ENCODE peak calls at places on chromosome 5, in four cellular contexts. U is effector memory CD4-positive, alpha-beta T cell; S is substantia nigra; E is Peyer's patch. G is an unnamed sample.

GRCh38 chr5:61167382-61167781 is 5.1 kb upstream of the SMIM15 start:
- DNase-seq in U (no peak), S (no peak), E (no peak), G (no peak)

GRCh38 chr5:38426986-38427950 is 129.2 kb downstream of the LIFR start:
- DNase-seq in U (no peak), S (no peak), E (no peak), G (no peak)

GRCh38 chr5:345404-346195 is 24.1 kb downstream of the AHRR start:
- DNase-seq in U (no peak), S (no peak), E (no peak), G (no peak)

GRCh38 chr5:71014186-71014585 is 11.0 kb downstream of the NAIP start:
- DNase-seq in U (no peak), S (no peak), E (no peak), G (no peak)

GRCh38 chr5:65867509-65868195 is 58.7 kb upstream of the ERBIN start:
- DNase-seq in U (no peak), S (no peak), E (no peak), G (no peak)

GRCh38 chr5:159887050-159887449 is 29.2 kb upstream of the ADRA1B start:
- DNase-seq in U (no peak), S (no peak), E (no peak), G (no peak)

GRCh38 chr5:75037106-75037505 is 15.3 kb downstream of the GCNT4 start:
- DNase-seq in U (no peak), S (no peak), E (no peak), G (peak; percentile 92)

GRCh38 chr5:23484094-23484493 is 23.3 kb upstream of the PRDM9 start:
- DNase-seq in U (no peak), S (no peak), E (no peak), G (no peak)

GRCh38 chr5:59218424-59219045 is 635.7 kb downstream of the RAB3C start:
- DNase-seq in U (no peak), S (no peak), E (no peak), G (no peak)

GRCh38 chr5:97297063-97297715 is 114.1 kb upstream of the RIOK2 start:
- DNase-seq in U (no peak), S (no peak), E (peak; percentile 45), G (no peak)

GRCh38 chr5:38212307-38212706 is 46.1 kb upstream of the EGFLAM start:
- DNase-seq in U (no peak), S (no peak), E (no peak), G (no peak)

GRCh38 chr5:145028626-145029025 is 806.5 kb downstream of the PRELID2 start:
- DNase-seq in U (no peak), S (no peak), E (no peak), G (no peak)

GRCh38 chr5:23893561-23893960 is 386.2 kb downstream of the PRDM9 start:
- DNase-seq in U (no peak), S (no peak), E (no peak), G (no peak)

GRCh38 chr5:139473105-139473504 is 2.3 kb downstream of the SMIM33 start:
- DNase-seq in U (no peak), S (no peak), E (no peak), G (no peak)

GRCh38 chr5:142670811-142671210 is 15.1 kb downstream of the FGF1 start:
- DNase-seq in U (no peak), S (no peak), E (no peak), G (no peak)

GRCh38 chr5:150319484-150319790 is 16.7 kb upstream of the ARSI start:
- DNase-seq in U (no peak), S (no peak), E (no peak), G (no peak)

GRCh38 chr5:19865336-19866087 is 122.5 kb downstream of the CDH18 start:
- DNase-seq in U (no peak), S (no peak), E (no peak), G (no peak)

GRCh38 chr5:25091917-25092316 is 447.1 kb upstream of the CDH10 start:
- DNase-seq in U (no peak), S (no peak), E (no peak), G (no peak)

GRCh38 chr5:138438724-138439536 is at the start of gene REEP2:
- DNase-seq in U (peak; percentile 38), S (no peak), E (no peak), G (no peak)
- H3K27ac ChIP-seq in U (no peak within 1 kb of the TSS), S (peak within 1 kb of the TSS; percentile 45), E (no peak within 1 kb of the TSS), G (no peak within 1 kb of the TSS)

GRCh38 chr5:78995521-78995920 is 10.4 kb upstream of the ARSB start:
- DNase-seq in U (no peak), S (no peak), E (no peak), G (no peak)
- H3K27ac ChIP-seq in U (no peak overlapping the region), S (no peak overlapping the region), E (no peak overlapping the region), G (no peak overlapping the region)

DNA sequence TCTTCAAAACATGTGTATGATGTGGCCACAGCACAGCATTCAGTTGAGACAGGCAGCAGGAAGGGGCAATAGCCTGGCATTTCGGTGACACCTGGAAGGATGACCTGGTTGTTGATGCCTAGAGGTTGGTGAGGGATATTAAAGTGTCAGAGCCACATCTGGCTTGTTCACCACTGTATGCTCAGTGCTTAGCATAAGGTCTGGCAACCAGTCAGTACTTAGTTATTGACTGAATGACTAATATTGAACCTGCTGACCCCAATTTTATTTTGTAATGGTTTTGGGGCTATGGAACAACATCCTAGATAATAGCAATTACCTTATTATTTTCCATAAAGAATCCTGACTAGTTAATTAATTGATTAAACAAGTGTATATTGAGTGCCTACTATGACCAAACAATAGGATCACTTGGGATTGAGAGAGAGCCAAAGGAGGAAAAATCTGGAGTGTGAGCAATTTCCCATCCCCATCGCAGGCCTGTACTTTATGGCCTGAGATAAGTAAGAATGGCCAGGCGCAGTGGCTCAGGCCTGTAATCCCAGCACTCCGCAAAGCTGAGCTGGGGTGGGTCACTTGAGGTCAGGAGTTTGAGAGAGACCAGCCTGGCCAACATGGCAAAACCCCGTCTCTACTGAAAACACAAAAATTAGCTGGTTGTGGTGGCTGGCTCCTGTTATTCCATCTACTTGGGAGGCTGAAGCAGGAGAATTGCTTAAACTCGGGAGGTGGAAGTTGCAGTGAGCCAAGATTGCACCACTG is 85.4 kb upstream of the PLPP1 start:
- DNase-seq in U (no peak), S (no peak), E (no peak), G (no peak)
- H3K27ac ChIP-seq in U (no peak overlapping the region), S (no peak overlapping the region), E (peak overlapping the region; percentile 31), G (no peak overlapping the region)

GRCh38 chr5:157920828-157921170 is 61.9 kb upstream of the CLINT1 start:
- DNase-seq in U (no peak), S (no peak), E (no peak), G (no peak)
- H3K27ac ChIP-seq in U (no peak overlapping the region), S (no peak overlapping the region), E (no peak overlapping the region), G (no peak overlapping the region)

GRCh38 chr5:147568710-147569109 is 58.8 kb upstream of the DPYSL3 start:
- DNase-seq in U (no peak), S (no peak), E (no peak), G (no peak)

GRCh38 chr5:147565524-147565923 is 55.7 kb upstream of the DPYSL3 start:
- DNase-seq in U (no peak), S (no peak), E (no peak), G (no peak)

GRCh38 chr5:147573171-147573570 is 63.3 kb upstream of the DPYSL3 start:
- DNase-seq in U (no peak), S (no peak), E (no peak), G (no peak)

DNA sequence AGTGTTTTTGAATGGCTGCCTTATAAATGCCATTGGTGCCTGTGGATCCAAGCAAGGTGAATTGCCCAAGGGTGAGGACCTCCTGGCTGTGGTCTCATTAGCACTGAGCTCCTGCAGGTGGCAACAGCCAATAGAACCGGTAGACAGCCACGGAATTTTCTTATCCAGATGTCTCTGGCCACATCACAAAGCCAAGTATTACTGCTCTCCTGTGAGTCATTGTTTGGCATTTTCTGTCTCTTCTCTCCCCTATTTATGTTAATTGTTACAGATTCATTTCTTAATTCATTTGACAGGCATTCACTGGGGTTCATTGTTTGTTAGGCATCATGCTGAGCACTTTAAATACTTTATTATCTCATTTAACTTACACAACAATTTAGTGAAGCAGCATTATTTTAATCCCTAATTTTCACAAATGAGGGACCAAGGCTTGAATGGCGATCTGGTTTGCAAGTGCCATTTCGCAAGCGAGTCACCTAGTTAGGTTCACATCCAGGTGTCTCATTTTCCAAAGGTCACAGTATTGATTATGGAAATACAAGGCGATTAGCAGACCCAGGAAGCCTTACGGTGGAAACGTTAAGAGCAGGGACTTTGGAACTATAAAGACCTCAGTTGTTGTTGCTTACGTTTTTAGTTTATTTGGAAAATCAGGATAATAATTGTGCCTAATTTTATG is 58.2 kb upstream of the DPYSL3 start:
- DNase-seq in U (no peak), S (no peak), E (no peak), G (no peak)
- H3K27ac ChIP-seq in U (no peak overlapping the region), S (no peak overlapping the region), E (no peak overlapping the region), G (peak overlapping the region; percentile 5)

GRCh38 chr5:171865431-171865830 is 79.8 kb downstream of the SMIM23 start:
- DNase-seq in U (no peak), S (no peak), E (no peak), G (no peak)

GRCh38 chr5:171869956-171870355 is 84.3 kb downstream of the SMIM23 start:
- DNase-seq in U (no peak), S (no peak), E (no peak), G (no peak)

GRCh38 chr5:171863928-171864327 is 78.3 kb downstream of the SMIM23 start:
- DNase-seq in U (no peak), S (no peak), E (no peak), G (no peak)

GRCh38 chr5:171867786-171868185 is 82.2 kb downstream of the SMIM23 start:
- DNase-seq in U (no peak), S (no peak), E (no peak), G (no peak)

DNA sequence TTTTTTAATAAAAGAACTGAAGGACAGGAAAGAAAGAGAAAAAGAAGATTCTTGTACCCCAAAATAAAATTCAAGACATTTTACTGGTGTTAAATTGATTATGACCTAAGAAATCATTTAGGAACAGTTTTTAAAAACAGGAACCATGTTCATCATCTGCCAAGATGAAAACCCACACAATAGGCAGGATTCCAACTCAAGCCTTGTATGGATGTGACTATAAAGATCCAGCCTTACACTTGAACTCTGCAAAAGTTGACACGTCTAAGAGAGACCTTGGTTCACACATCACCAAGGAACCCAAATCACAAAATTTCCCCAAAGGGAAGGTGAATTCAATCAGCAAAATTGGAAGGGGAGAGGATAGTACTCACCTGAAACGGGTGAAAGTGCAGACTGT is 82.6 kb downstream of the SMIM23 start:
- DNase-seq in U (no peak), S (no peak), E (no peak), G (no peak)
- H3K27ac ChIP-seq in U (no peak overlapping the region), S (no peak overlapping the region), E (no peak overlapping the region), G (no peak overlapping the region)

G was measured in RWPE2.